ENCODE peak calls at places on chromosomes 1 and 21, in ten cellular contexts. M is activated CD8-positive, alpha-beta memory T cell treated with anti-CD3 and anti-CD28 coated beads for 1 hour; F is stimulated activated CD4-positive, alpha-beta T cell treated with anti-CD3 and anti-CD28 coated beads, Interleukin-12 subunit alpha, Interleukin-12 subunit beta, amount 100 ng/mL, for 4 hours; J is esophagus squamous epithelium; U is left cardiac atrium; R is NCI-H2029 treated with DMSO at 0.1 percent for 48 hours; D is transverse colon; Y is endothelial cell; B is tibial nerve; I is SHP77. W is an unnamed sample.
A peak's percentile ranks its signal among the peaks of the same experiment; 100 is the strongest.

GRCh38 chr21:46634427-46634826 is 1.0 kb upstream of the PRMT2 start:
- DNase-seq in B (no peak), Y (no peak), I (no peak), R (no peak), J (no peak), F (no peak), U (no peak), M (no peak), D (no peak), W (no peak)

GRCh38 chr1:16612332-16613172 is 812 bp downstream of the NBPF1 start:
- DNase-seq in M (no peak), Y (peak; percentile 55), D (peak; percentile 75), F (no peak), I (no peak), R (no peak), J (no peak), B (peak; percentile 88), U (peak; percentile 73), W (peak; percentile 99)

GRCh38 chr1:221913351-221913750 is 171.5 kb upstream of the DUSP10 start:
- DNase-seq in F (no peak), I (no peak), B (no peak), M (no peak), Y (no peak), U (no peak), D (no peak), R (no peak), J (no peak), W (peak; percentile 42)

GRCh38 chr1:171434717-171435346 is 50.5 kb upstream of the PRRC2C start:
- DNase-seq in B (peak; percentile 51), F (no peak), R (peak; percentile 1), D (no peak), Y (no peak), I (no peak), J (no peak), M (no peak), U (peak; percentile 37), W (no peak)

GRCh38 chr1:208437416-208437815 is 193.2 kb upstream of the PLXNA2 start:
- DNase-seq in J (no peak), I (no peak), U (no peak), Y (no peak), D (no peak), B (no peak), R (no peak), F (no peak), M (no peak), W (no peak)

GRCh38 chr1:51214615-51215131 is 21.4 kb upstream of the RNF11 start:
- DNase-seq in U (no peak), I (no peak), B (no peak), M (no peak), F (no peak), J (no peak), Y (no peak), R (no peak), D (no peak), W (no peak)

GRCh38 chr21:25330266-25330665 is 277.0 kb downstream of the MRPL39 start:
- DNase-seq in M (no peak), F (no peak), U (no peak), Y (no peak), B (no peak), D (no peak), J (no peak), R (no peak), I (no peak), W (no peak)

GRCh38 chr21:33152228-33153130 is 77.3 kb upstream of the IFNAR2 start:
- DNase-seq in F (no peak), R (no peak), J (no peak), B (no peak), D (no peak), I (no peak), M (no peak), Y (no peak), U (no peak), W (no peak)

GRCh38 chr1:78236711-78237110 is 190.9 kb downstream of the GIPC2 start:
- DNase-seq in D (no peak), I (no peak), F (no peak), R (no peak), B (no peak), U (no peak), M (no peak), Y (no peak), J (no peak), W (no peak)

GRCh38 chr1:59155326-59155725 is 141.6 kb upstream of the FGGY start:
- DNase-seq in M (no peak), J (no peak), U (no peak), F (no peak), R (no peak), B (no peak), D (no peak), I (no peak), Y (no peak), W (peak; percentile 10)

GRCh38 chr21:32322676-32323075 is 24.0 kb downstream of the MRAP start:
- DNase-seq in F (no peak), B (no peak), U (no peak), Y (no peak), I (no peak), J (no peak), M (no peak), D (no peak), R (no peak), W (no peak)

GRCh38 chr21:15943009-15943666 is 213.4 kb downstream of the USP25 start:
- DNase-seq in R (no peak), Y (no peak), I (no peak), M (no peak), D (no peak), J (no peak), B (no peak), U (no peak), F (no peak), W (no peak)